ENCODE peak calls at places on chromosomes 6 and 20, in five cellular contexts. One of them, this sample, is unnamed.

GRCh38 chr20:43722153-43722505 is 4.7 kb downstream of the GTSF1L start:
- DNase-seq in nephron progenitor cell: no peak
- DNase-seq in ELR: no peak
- DNase-seq in LNCaP clone FGC: no peak
- DNase-seq in hepatic stellate cell: no peak
- DNase-seq in this sample: no peak

GRCh38 chr20:61935926-61936700 is 129.6 kb downstream of the TAF4 start:
- DNase-seq in LNCaP clone FGC: no peak
- DNase-seq in nephron progenitor cell: no peak
- DNase-seq in ELR: no peak
- DNase-seq in hepatic stellate cell: no peak
- DNase-seq in this sample: peak; percentile 75

GRCh38 chr6:70686548-70687133 is 19.0 kb downstream of the SMAP1 start:
- DNase-seq in ELR: peak; percentile 64
- DNase-seq in LNCaP clone FGC: no peak
- DNase-seq in hepatic stellate cell: peak; percentile 15
- DNase-seq in nephron progenitor cell: no peak
- DNase-seq in this sample: no peak

GRCh38 chr6:149277621-149278020 is 39.9 kb upstream of the TAB2 start:
- DNase-seq in nephron progenitor cell: no peak
- DNase-seq in ELR: no peak
- DNase-seq in LNCaP clone FGC: no peak
- DNase-seq in hepatic stellate cell: no peak
- DNase-seq in this sample: no peak

GRCh38 chr6:33677153-33677660 is 34.3 kb downstream of the UQCC2 start:
- DNase-seq in nephron progenitor cell: no peak
- DNase-seq in ELR: no peak
- DNase-seq in hepatic stellate cell: peak; percentile 66
- DNase-seq in LNCaP clone FGC: no peak
- DNase-seq in this sample: no peak

GRCh38 chr6:27672113-27672799 is 199.4 kb upstream of the ZNF184 start:
- DNase-seq in nephron progenitor cell: peak; percentile 72
- DNase-seq in ELR: peak; percentile 90
- DNase-seq in hepatic stellate cell: no peak
- DNase-seq in LNCaP clone FGC: peak; percentile 82
- DNase-seq in this sample: peak; percentile 50

GRCh38 chr20:64065973-64066341 is 3.0 kb downstream of the TCEA2 start:
- DNase-seq in nephron progenitor cell: no peak
- DNase-seq in LNCaP clone FGC: no peak
- DNase-seq in ELR: peak; percentile 97
- DNase-seq in hepatic stellate cell: peak; percentile 89
- DNase-seq in this sample: peak; percentile 69

GRCh38 chr6:34362909-34363713 is 29.4 kb downstream of the NUDT3 start:
- DNase-seq in ELR: no peak
- DNase-seq in hepatic stellate cell: no peak
- DNase-seq in LNCaP clone FGC: no peak
- DNase-seq in nephron progenitor cell: no peak
- DNase-seq in this sample: no peak

GRCh38 chr6:131317516-131317915 is 182.2 kb downstream of the AKAP7 start:
- DNase-seq in LNCaP clone FGC: no peak
- DNase-seq in hepatic stellate cell: no peak
- DNase-seq in nephron progenitor cell: no peak
- DNase-seq in ELR: peak; percentile 2
- DNase-seq in this sample: no peak

This sample was measured in iPS-NIHi11.